ENCODE peak calls at places on chromosomes 5 and 9, in five cellular contexts. B, E, Q, L and F are unnamed samples.

GRCh38 chr5:113574417-113574816 is 60.9 kb downstream of the YTHDC2 start:
- DNase-seq in B (peak; percentile 83), E (no peak), Q (no peak), L (no peak), F (no peak)

GRCh38 chr5:15604986-15605385 is 105.0 kb downstream of the FBXL7 start:
- DNase-seq in B (no peak), E (no peak), Q (no peak), L (no peak), F (no peak)

GRCh38 chr5:132813599-132814440 is 718 bp downstream of the SOWAHA start:
- DNase-seq in B (no peak), E (peak; percentile 47), Q (no peak), L (no peak), F (no peak)

GRCh38 chr5:2254880-2255750 is 372.4 kb upstream of the IRX4 start:
- DNase-seq in B (no peak), E (no peak), Q (no peak), L (no peak), F (no peak)

GRCh38 chr5:43042626-43043399 is 2.7 kb upstream of the ANXA2R start:
- DNase-seq in B (peak; percentile 73), E (peak; percentile 78), Q (peak; percentile 67), L (peak; percentile 79), F (peak; percentile 66)

GRCh38 chr9:88355166-88355565 is 33.1 kb upstream of the SPIN1 start:
- DNase-seq in B (no peak), E (peak; percentile 70), Q (no peak), L (no peak), F (no peak)

GRCh38 chr9:92097997-92098482 is 17.2 kb downstream of the SPTLC1 start:
- DNase-seq in B (peak; percentile 71), E (peak; percentile 95), Q (peak; percentile 16), L (no peak), F (peak; percentile 47)

GRCh38 chr5:41507501-41507900 is 2.9 kb downstream of the PLCXD3 start:
- DNase-seq in B (no peak), E (no peak), Q (no peak), L (no peak), F (no peak)

GRCh38 chr5:151378616-151379015 is 31.3 kb upstream of the SLC36A2 start:
- DNase-seq in B (no peak), E (no peak), Q (no peak), L (no peak), F (no peak)

GRCh38 chr5:6962256-6962655 is 249.0 kb downstream of the TENT4A start:
- DNase-seq in B (no peak), E (no peak), Q (no peak), L (peak; percentile 30), F (no peak)

GRCh38 chr9:136823136-136824046 is 15.6 kb downstream of the RABL6 start:
- DNase-seq in B (no peak), E (no peak), Q (no peak), L (no peak), F (no peak)

GRCh38 chr5:115758356-115758755 is 58.1 kb downstream of the CDO1 start:
- DNase-seq in B (no peak), E (no peak), Q (no peak), L (no peak), F (no peak)

GRCh38 chr5:66881475-66882161 is 285.4 kb downstream of the MAST4 start:
- DNase-seq in B (peak; percentile 66), E (no peak), Q (no peak), L (no peak), F (peak; percentile 39)

GRCh38 chr5:9456435-9457042 is 89.3 kb downstream of the SEMA5A start:
- DNase-seq in B (peak; percentile 19), E (no peak), Q (peak; percentile 33), L (no peak), F (no peak)

GRCh38 chr9:106947097-106947496 is 84.1 kb downstream of the ZNF462 start:
- DNase-seq in B (no peak), E (no peak), Q (no peak), L (no peak), F (no peak)

GRCh38 chr9:74443036-74443750 is 53.9 kb upstream of the RORB start:
- DNase-seq in B (no peak), E (no peak), Q (no peak), L (no peak), F (no peak)

GRCh38 chr9:92384373-92384772 is 20.0 kb downstream of the OGN start:
- DNase-seq in B (no peak), E (no peak), Q (no peak), L (no peak), F (no peak)

GRCh38 chr5:151718168-151718567 is 31.5 kb upstream of the SPARC start:
- DNase-seq in B (no peak), E (no peak), Q (no peak), L (no peak), F (no peak)

GRCh38 chr5:73264626-73265025 is 91.6 kb downstream of the TMEM174 start:
- DNase-seq in B (no peak), E (no peak), Q (no peak), L (no peak), F (no peak)

GRCh38 chr9:19049872-19050636 is 827 bp downstream of the RRAGA start:
- DNase-seq in B (peak; percentile 46), E (peak; percentile 46), Q (peak; percentile 16), L (no peak), F (no peak)

GRCh38 chr5:5536871-5537270 is 114.4 kb downstream of the ICE1 start:
- DNase-seq in B (no peak), E (no peak), Q (no peak), L (no peak), F (no peak)

GRCh38 chr5:170632985-170633234 is 129.1 kb downstream of the KCNIP1 start:
- DNase-seq in B (no peak), E (no peak), Q (peak; percentile 38), L (no peak), F (peak; percentile 77)

GRCh38 chr9:90894956-90895687 is 93.5 kb downstream of the SYK start:
- DNase-seq in B (peak; percentile 20), E (no peak), Q (no peak), L (no peak), F (no peak)

GRCh38 chr9:95715911-95716435 is 159.5 kb upstream of the ERCC6L2 start:
- DNase-seq in B (no peak), E (no peak), Q (no peak), L (peak; percentile 47), F (no peak)

GRCh38 chr5:146447734-146448380 is 724 bp downstream of the TCERG1 start:
- DNase-seq in B (peak; percentile 28), E (peak; percentile 45), Q (no peak), L (no peak), F (no peak)

GRCh38 chr5:134139891-134140469 is 25.5 kb downstream of the TCF7 start:
- DNase-seq in B (no peak), E (no peak), Q (no peak), L (no peak), F (no peak)

GRCh38 chr5:138933522-138934290 is 58.6 kb upstream of the LRRTM2 start:
- DNase-seq in B (no peak), E (no peak), Q (no peak), L (no peak), F (no peak)

GRCh38 chr5:5658226-5658625 is 235.7 kb downstream of the ICE1 start:
- DNase-seq in B (peak; percentile 56), E (peak; percentile 15), Q (peak; percentile 58), L (no peak), F (peak; percentile 46)

GRCh38 chr5:154967419-154968024 is 26.6 kb downstream of the MRPL22 start:
- DNase-seq in B (peak; percentile 35), E (peak; percentile 19), Q (no peak), L (no peak), F (no peak)